ENCODE peak calls at places on chromosomes 16 and 17, in seven cellular contexts. W is astrocyte, X is psoas muscle, S is A549, L is tibial nerve, R is HCT116, A is Peyer's patch. D is an unnamed sample.

GRCh38 chr17:78585231-78585630 is 8.0 kb upstream of the DNAH17 start:
- DNase-seq in W (no peak), X (peak), S (no peak), L (no peak), R (no peak), A (no peak), D (no peak)

GRCh38 chr17:49333806-49334205 is 28.2 kb downstream of the ZNF652 start:
- DNase-seq in W (no peak), X (no peak), S (no peak), L (no peak), R (no peak), A (no peak), D (no peak)

GRCh38 chr17:61408151-61409041 is 8.8 kb downstream of the TBX2 start:
- DNase-seq in W (no peak), X (peak), S (no peak), L (no peak), R (no peak), A (no peak), D (no peak)

GRCh38 chr17:45234641-45235040 is 13.0 kb downstream of the FMNL1 start:
- DNase-seq in W (no peak), X (no peak), S (no peak), L (no peak), R (no peak), A (peak), D (peak)

GRCh38 chr16:68802190-68802589 is 41.1 kb upstream of the TANGO6 start:
- DNase-seq in W (peak), X (no peak), S (no peak), L (no peak), R (no peak), A (no peak), D (no peak)

GRCh38 chr17:42072323-42073187 is 22.2 kb upstream of the C17orf113 start:
- DNase-seq in W (no peak), X (peak), S (peak), L (no peak), R (no peak), A (peak), D (no peak)

GRCh38 chr16:83046664-83047063 is 419.9 kb downstream of the CDH13 start:
- DNase-seq in W (no peak), X (no peak), S (no peak), L (no peak), R (no peak), A (no peak), D (no peak)

GRCh38 chr16:11780988-11781680 is 15.9 kb downstream of the ZC3H7A start:
- DNase-seq in W (no peak), X (no peak), S (no peak), L (no peak), R (no peak), A (no peak), D (no peak)

GRCh38 chr17:11598274-11599221 is at the start of gene DNAH9:
- DNase-seq in W (peak), X (peak), S (peak), L (peak), R (no peak), A (peak), D (peak)

GRCh38 chr16:17590711-17591654 is 120.2 kb upstream of the XYLT1 start:
- DNase-seq in W (peak), X (no peak), S (no peak), L (no peak), R (no peak), A (no peak), D (no peak)

GRCh38 chr16:24088767-24089166 is 167.4 kb upstream of the CACNG3 start:
- DNase-seq in W (no peak), X (no peak), S (no peak), L (no peak), R (no peak), A (no peak), D (no peak)

GRCh38 chr16:22924492-22924891 is 110.5 kb downstream of the HS3ST2 start:
- DNase-seq in W (no peak), X (no peak), S (no peak), L (no peak), R (no peak), A (no peak), D (no peak)

GRCh38 chr16:79838860-79839259 is 238.3 kb upstream of the MAF start:
- DNase-seq in W (no peak), X (no peak), S (no peak), L (no peak), R (no peak), A (no peak), D (no peak)

GRCh38 chr16:53743149-53743566 is 39.2 kb downstream of the FTO start:
- DNase-seq in W (no peak), X (no peak), S (no peak), L (no peak), R (peak), A (no peak), D (peak)

GRCh38 chr17:53749178-53749577 is 73.5 kb upstream of the KIF2B start:
- DNase-seq in W (peak), X (no peak), S (no peak), L (no peak), R (no peak), A (no peak), D (no peak)

GRCh38 chr17:81837641-81838040 is 2.8 kb upstream of the PPP1R27 start:
- DNase-seq in W (no peak), X (peak), S (no peak), L (no peak), R (no peak), A (no peak), D (no peak)

GRCh38 chr16:70018254-70018653 is 67.1 kb downstream of the CLEC18A start:
- DNase-seq in W (peak), X (no peak), S (peak), L (no peak), R (peak), A (no peak), D (no peak)

GRCh38 chr17:751269-752001 is 629 bp downstream of the GEMIN4 start:
- DNase-seq in W (no peak), X (peak), S (peak), L (no peak), R (no peak), A (peak), D (peak)

GRCh38 chr16:24094660-24095059 is 161.5 kb upstream of the CACNG3 start:
- DNase-seq in W (no peak), X (no peak), S (no peak), L (no peak), R (no peak), A (no peak), D (no peak)

GRCh38 chr17:69445132-69445531 is 30.6 kb downstream of the MAP2K6 start:
- DNase-seq in W (no peak), X (no peak), S (no peak), L (no peak), R (no peak), A (no peak), D (no peak)

GRCh38 chr16:75241412-75241811 is 10.0 kb downstream of the BCAR1 start:
- DNase-seq in W (no peak), X (peak), S (no peak), L (no peak), R (no peak), A (no peak), D (peak)
- TF ChIP-seq CTCF in W (no peak), X (no peak), S (no peak), L (no peak), R (no peak), A (no peak), D (no peak)

GRCh38 chr16:280991-281659 is 734 bp downstream of the ARHGDIG start:
- DNase-seq in W (no peak), X (peak), S (no peak), L (no peak), R (no peak), A (no peak), D (no peak)
- H3K4me3 ChIP-seq in W (no peak), X (peak), S (peak), L (no peak), R (no peak), A (peak), D (no peak)

GRCh38 chr17:9228408-9229159 is 207.3 kb downstream of the NTN1 start:
- DNase-seq in W (peak), X (no peak), S (no peak), L (peak), R (no peak), A (no peak), D (no peak)
- TF ChIP-seq CTCF in W (no peak), X (no peak), S (no peak), L (no peak), R (no peak), A (no peak), D (no peak)

DNA sequence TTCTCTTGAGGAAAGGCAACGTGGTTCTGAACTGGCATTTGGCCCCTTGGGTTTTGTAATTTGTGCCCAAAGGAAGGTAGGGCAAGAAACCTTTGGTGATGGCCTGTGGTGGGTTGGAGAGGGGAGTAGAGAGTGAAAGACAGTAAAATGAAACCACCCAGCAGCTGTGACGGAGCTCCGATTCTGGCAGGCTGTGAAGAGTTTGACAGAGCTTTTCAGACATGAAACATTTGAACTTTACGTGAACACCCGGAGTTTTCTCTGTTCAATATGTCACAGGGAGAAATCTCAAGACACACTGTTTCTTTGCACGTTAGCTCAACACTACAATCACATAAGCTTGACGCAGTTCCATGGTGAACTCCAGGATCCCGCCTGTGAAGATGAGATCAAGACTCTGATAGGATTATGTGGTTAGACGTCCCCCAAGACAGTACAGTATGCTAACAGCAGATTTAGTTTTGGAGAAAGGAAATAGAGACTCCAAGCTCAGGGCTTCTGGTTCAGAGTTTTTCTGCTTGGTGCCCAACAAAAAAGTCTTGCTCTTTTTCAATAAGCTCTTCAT is 79.7 kb upstream of the CDH11 start:
- DNase-seq in W (no peak), X (no peak), S (no peak), L (no peak), R (no peak), A (no peak), D (no peak)
- H3K4me3 ChIP-seq in W (no peak), X (no peak), S (no peak), L (no peak), R (no peak), A (no peak), D (no peak)

DNA sequence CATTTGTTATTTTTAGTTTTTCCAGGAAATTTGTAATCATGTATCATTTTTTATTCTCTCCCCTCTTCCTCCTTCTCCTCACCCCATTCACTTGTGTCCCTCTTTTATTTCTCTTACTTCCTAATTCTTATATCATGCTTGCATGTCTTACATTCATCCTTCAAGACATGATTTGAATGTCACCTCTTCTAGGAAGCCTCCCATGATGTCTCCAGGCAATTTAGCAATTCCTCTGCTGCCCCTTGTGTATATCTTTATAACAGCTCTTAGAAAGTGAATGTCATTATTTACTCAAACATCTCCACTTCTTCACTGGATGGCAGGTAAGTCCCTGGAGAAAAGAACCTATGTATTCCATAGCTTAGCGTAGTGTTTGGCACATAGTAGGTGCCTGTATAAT is 7.8 kb downstream of the HNF1B start:
- DNase-seq in W (no peak), X (no peak), S (peak), L (no peak), R (no peak), A (no peak), D (no peak)
- TF ChIP-seq CTCF in W (peak), X (no peak), S (peak), L (no peak), R (peak), A (peak), D (no peak)

GRCh38 chr16:85003076-85003475 is 8.3 kb downstream of the ZDHHC7 start:
- DNase-seq in W (no peak), X (peak), S (no peak), L (no peak), R (no peak), A (no peak), D (no peak)
- H3K4me3 ChIP-seq in W (no peak), X (peak), S (no peak), L (no peak), R (no peak), A (no peak), D (no peak)

DNA sequence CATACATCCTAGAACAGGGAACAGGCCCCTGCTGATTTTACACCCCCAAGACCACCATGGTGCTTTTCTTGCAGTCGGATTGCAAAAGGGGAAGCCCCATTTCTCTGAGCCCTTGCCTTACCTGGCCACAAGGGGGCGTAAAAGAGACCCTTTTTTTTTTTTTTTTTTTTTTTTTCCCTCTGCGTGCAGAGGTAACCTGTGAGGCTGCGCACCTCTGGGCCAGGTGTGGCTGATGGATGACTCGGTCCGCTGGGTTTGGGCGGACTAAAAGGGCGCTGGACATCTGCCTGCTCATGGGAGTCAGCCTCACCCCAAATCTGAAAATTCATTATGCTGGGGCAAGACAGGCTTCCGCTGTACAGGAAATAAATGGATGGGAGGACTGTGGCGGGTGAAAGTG is 281.0 kb downstream of the CBLN1 start:
- DNase-seq in W (no peak), X (no peak), S (no peak), L (no peak), R (peak), A (no peak), D (no peak)
- TF ChIP-seq CTCF in W (peak), X (peak), S (peak), L (peak), R (peak), A (peak), D (peak)

DNA sequence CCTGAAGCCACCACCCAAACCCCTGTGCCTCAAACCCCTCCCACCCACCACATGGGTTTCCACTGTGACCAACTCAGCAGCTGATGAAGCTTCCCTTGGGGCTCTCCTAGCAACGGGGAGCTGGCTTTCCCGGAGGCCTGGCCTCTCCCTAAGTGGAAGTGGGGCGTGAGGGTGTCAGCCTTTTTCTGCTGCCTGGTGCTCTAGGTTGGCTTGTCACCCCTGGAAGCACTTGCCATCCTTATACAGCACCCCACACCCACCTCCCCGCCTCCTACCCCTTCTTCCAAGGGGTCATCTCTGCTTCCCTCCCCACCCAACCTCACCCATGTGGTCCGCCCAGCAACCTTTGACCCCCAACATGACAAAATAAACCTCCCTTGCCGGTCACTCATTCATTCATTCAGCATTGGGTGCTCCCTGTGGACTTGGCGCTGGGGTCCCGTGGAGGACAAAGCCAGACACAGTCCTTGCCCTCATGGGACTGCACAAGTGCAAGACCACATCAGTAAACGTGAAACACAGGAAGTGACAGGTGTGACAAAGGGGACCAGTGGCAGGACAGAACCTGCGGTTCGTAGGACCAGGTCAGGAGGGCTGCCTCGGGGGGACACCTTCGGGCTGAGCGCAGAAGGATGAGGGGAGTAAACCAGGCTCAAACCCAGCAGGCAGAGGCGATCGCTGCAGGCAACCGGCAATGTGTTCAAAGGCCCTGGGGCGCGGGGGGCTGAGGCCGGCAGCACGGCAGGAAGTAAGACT is 185.2 kb downstream of the SEC14L1 start:
- DNase-seq in W (no peak), X (no peak), S (no peak), L (no peak), R (no peak), A (peak), D (peak)
- H3K4me3 ChIP-seq in W (no peak), X (no peak), S (no peak), L (no peak), R (no peak), A (no peak), D (no peak)

DNA sequence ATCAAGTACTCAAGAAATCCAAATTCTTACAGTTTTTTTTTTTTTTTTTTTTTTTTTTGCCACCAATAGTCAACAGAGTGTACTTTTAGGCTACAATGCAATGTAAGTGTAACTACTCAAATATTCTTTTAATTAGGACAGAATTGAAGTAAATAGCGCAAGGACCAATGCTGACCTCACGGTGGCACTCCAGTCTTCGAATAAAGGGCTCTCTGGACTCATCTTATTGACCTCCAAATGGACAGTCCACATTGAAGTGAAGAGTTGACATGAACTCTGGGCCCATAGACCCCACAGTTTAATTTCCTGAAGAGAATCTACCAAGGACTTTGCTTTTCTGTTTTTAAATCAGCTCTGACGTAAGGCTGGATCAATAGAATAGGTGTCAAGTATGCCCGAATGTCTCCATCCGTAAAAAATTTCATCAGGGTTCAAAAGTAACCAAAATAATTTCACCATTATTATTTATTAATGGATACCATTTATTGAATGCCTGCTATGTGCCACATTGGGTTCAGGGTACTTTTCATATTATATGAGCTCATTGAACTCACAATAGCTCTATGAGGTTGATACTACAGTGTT is 7.3 kb upstream of the DDX52 start:
- DNase-seq in W (no peak), X (no peak), S (peak), L (no peak), R (peak), A (no peak), D (no peak)
- TF ChIP-seq CTCF in W (peak), X (peak), S (peak), L (no peak), R (peak), A (peak), D (peak)

D was measured in mucosa of descending colon.